ENCODE peak calls at places on chromosomes 4 and X, in ten cellular contexts. Q, V, B, Z, E, U, R, T, M and A are unnamed samples.

GRCh38 chr4:6468376-6468775 is 4.0 kb downstream of the PPP2R2C start:
- DNase-seq in Q (no peak), V (no peak), B (no peak), Z (no peak), E (no peak), U (no peak), R (no peak), T (no peak), M (no peak), A (no peak)

GRCh38 chr4:37685211-37685725 is 908 bp downstream of the RELL1 start:
- DNase-seq in Q (peak; percentile 45), V (peak; percentile 18), B (peak; percentile 55), Z (no peak), E (peak; percentile 45), U (no peak), R (no peak), T (peak; percentile 38), M (no peak), A (no peak)

GRCh38 chrX:46326161-46326560 is 219.1 kb downstream of the ZNF674 start:
- DNase-seq in Q (no peak), V (no peak), B (peak; percentile 26), Z (peak; percentile 63), E (no peak), U (no peak), R (peak; percentile 9), T (no peak), M (no peak), A (no peak)

GRCh38 chr4:168440442-168441264 is 39.6 kb downstream of the DDX60L start:
- DNase-seq in Q (no peak), V (no peak), B (peak; percentile 44), Z (peak; percentile 71), E (no peak), U (no peak), R (peak; percentile 36), T (peak; percentile 44), M (no peak), A (no peak)

GRCh38 chr4:4395849-4396627 is 9.1 kb downstream of the NSG1 start:
- DNase-seq in Q (no peak), V (no peak), B (peak; percentile 31), Z (no peak), E (no peak), U (no peak), R (no peak), T (peak; percentile 62), M (peak; percentile 66), A (peak; percentile 79)

GRCh38 chr4:76420901-76421581 is at the start of gene CCDC158:
- DNase-seq in Q (no peak), V (no peak), B (no peak), Z (no peak), E (no peak), U (no peak), R (no peak), T (peak; percentile 25), M (no peak), A (peak; percentile 9)

GRCh38 chr4:15955670-15956069 is 7.3 kb downstream of the FGFBP2 start:
- DNase-seq in Q (no peak), V (no peak), B (peak; percentile 23), Z (peak; percentile 49), E (no peak), U (no peak), R (no peak), T (no peak), M (no peak), A (no peak)

GRCh38 chrX:46203115-46203514 is 342.1 kb downstream of the ZNF674 start:
- DNase-seq in Q (no peak), V (no peak), B (no peak), Z (no peak), E (no peak), U (no peak), R (peak; percentile 15), T (no peak), M (no peak), A (no peak)

GRCh38 chr4:149719806-149720205 is 95.8 kb downstream of the IQCM start:
- DNase-seq in Q (no peak), V (no peak), B (no peak), Z (no peak), E (no peak), U (no peak), R (no peak), T (no peak), M (no peak), A (no peak)

GRCh38 chr4:133891001-133891400 is 310.6 kb downstream of the PABPC4L start:
- DNase-seq in Q (no peak), V (no peak), B (no peak), Z (no peak), E (no peak), U (no peak), R (no peak), T (no peak), M (no peak), A (no peak)

GRCh38 chr4:30256105-30256828 is 463.9 kb upstream of the PCDH7 start:
- DNase-seq in Q (no peak), V (no peak), B (no peak), Z (peak; percentile 40), E (no peak), U (no peak), R (peak; percentile 41), T (no peak), M (no peak), A (no peak)

GRCh38 chr4:150451883-150452282 is 130.1 kb upstream of the MAB21L2 start:
- DNase-seq in Q (no peak), V (no peak), B (no peak), Z (no peak), E (no peak), U (no peak), R (no peak), T (no peak), M (no peak), A (no peak)

GRCh38 chr4:110154586-110154985 is 43.8 kb downstream of the ELOVL6 start:
- DNase-seq in Q (no peak), V (no peak), B (no peak), Z (no peak), E (peak; percentile 62), U (no peak), R (no peak), T (no peak), M (no peak), A (no peak)

GRCh38 chr4:23441670-23442069 is 448.2 kb downstream of the PPARGC1A start:
- DNase-seq in Q (no peak), V (no peak), B (no peak), Z (no peak), E (no peak), U (no peak), R (no peak), T (no peak), M (no peak), A (no peak)

GRCh38 chr4:110364911-110365520 is 110.9 kb upstream of the ENPEP start:
- DNase-seq in Q (peak; percentile 31), V (no peak), B (no peak), Z (no peak), E (no peak), U (no peak), R (no peak), T (no peak), M (no peak), A (no peak)

GRCh38 chr4:163913571-163913970 is 419.1 kb downstream of the TMA16 start:
- DNase-seq in Q (no peak), V (no peak), B (no peak), Z (no peak), E (no peak), U (no peak), R (no peak), T (no peak), M (no peak), A (no peak)

GRCh38 chrX:47608130-47608810 is 11.4 kb downstream of the SYN1 start:
- DNase-seq in Q (no peak), V (no peak), B (peak; percentile 42), Z (no peak), E (no peak), U (no peak), R (no peak), T (no peak), M (no peak), A (no peak)

GRCh38 chr4:57190651-57191481 is 80.7 kb upstream of the IGFBP7 start:
- DNase-seq in Q (no peak), V (no peak), B (peak; percentile 47), Z (peak; percentile 57), E (no peak), U (no peak), R (no peak), T (peak; percentile 19), M (peak; percentile 72), A (peak; percentile 85)

GRCh38 chr4:73902038-73902637 is 32.9 kb downstream of the CXCL1 start:
- DNase-seq in Q (no peak), V (no peak), B (no peak), Z (peak; percentile 52), E (no peak), U (no peak), R (peak; percentile 43), T (no peak), M (no peak), A (no peak)

GRCh38 chr4:175871774-175872405 is 59.8 kb upstream of the GPM6A start:
- DNase-seq in Q (no peak), V (no peak), B (no peak), Z (peak; percentile 58), E (no peak), U (no peak), R (no peak), T (no peak), M (no peak), A (no peak)

GRCh38 chr4:158895797-158896442 is 127.1 kb downstream of the FNIP2 start:
- DNase-seq in Q (no peak), V (no peak), B (peak; percentile 53), Z (peak; percentile 32), E (no peak), U (no peak), R (no peak), T (no peak), M (no peak), A (peak; percentile 41)

GRCh38 chr4:21327976-21328700 is 620.4 kb downstream of the KCNIP4 start:
- DNase-seq in Q (no peak), V (no peak), B (no peak), Z (no peak), E (no peak), U (no peak), R (no peak), T (no peak), M (no peak), A (no peak)

GRCh38 chr4:1413687-1414479 is 7.6 kb upstream of the NKX1-1 start:
- DNase-seq in Q (no peak), V (no peak), B (no peak), Z (no peak), E (no peak), U (no peak), R (no peak), T (no peak), M (peak; percentile 21), A (no peak)

GRCh38 chrX:48918303-48918643 is 551 bp downstream of the PIM2 start:
- DNase-seq in Q (no peak), V (no peak), B (no peak), Z (no peak), E (no peak), U (no peak), R (no peak), T (no peak), M (no peak), A (no peak)

GRCh38 chr4:174522183-174523002 is at the start of gene HPGD:
- DNase-seq in Q (no peak), V (peak; percentile 45), B (no peak), Z (peak; percentile 61), E (no peak), U (peak; percentile 60), R (no peak), T (peak; percentile 12), M (peak; percentile 58), A (peak; percentile 71)

GRCh38 chr4:145545538-145546224 is 64.0 kb downstream of the SMAD1 start:
- DNase-seq in Q (peak; percentile 85), V (no peak), B (peak; percentile 97), Z (peak; percentile 97), E (peak; percentile 84), U (no peak), R (peak; percentile 84), T (peak; percentile 25), M (no peak), A (no peak)

GRCh38 chrX:105822138-105823091 is at the start of gene NRK:
- DNase-seq in Q (no peak), V (no peak), B (peak; percentile 11), Z (no peak), E (no peak), U (no peak), R (no peak), T (peak; percentile 16), M (peak; percentile 31), A (no peak)

GRCh38 chrX:18884916-18885315 is 99.0 kb downstream of the PHKA2 start:
- DNase-seq in Q (no peak), V (no peak), B (no peak), Z (no peak), E (no peak), U (no peak), R (no peak), T (no peak), M (no peak), A (no peak)